ENCODE peak calls at places on chromosomes 3 and 15, in five cellular contexts. One of them, this sample, is unnamed.

GRCh38 chr15:34754674-34755418 is at the start of gene GJD2:
- DNase-seq in WTC11: peak
- DNase-seq in HT1080: no peak
- DNase-seq in foreskin fibroblast: no peak
- DNase-seq in GM04504: no peak
- DNase-seq in this sample: no peak

GRCh38 chr3:132088291-132088690 is 53.5 kb upstream of the CPNE4 start:
- DNase-seq in GM04504: no peak
- DNase-seq in WTC11: no peak
- DNase-seq in foreskin fibroblast: peak
- DNase-seq in HT1080: no peak
- DNase-seq in this sample: no peak

GRCh38 chr15:75235051-75235673 is 23.0 kb upstream of the GOLGA6C start:
- DNase-seq in WTC11: peak
- DNase-seq in GM04504: no peak
- DNase-seq in foreskin fibroblast: no peak
- DNase-seq in HT1080: no peak
- DNase-seq in this sample: no peak

GRCh38 chr3:88809993-88810392 is 297.4 kb upstream of the EPHA3 start:
- DNase-seq in GM04504: no peak
- DNase-seq in HT1080: no peak
- DNase-seq in foreskin fibroblast: no peak
- DNase-seq in WTC11: no peak
- DNase-seq in this sample: no peak

GRCh38 chr15:31402511-31403056 is 75.9 kb downstream of the KLF13 start:
- DNase-seq in foreskin fibroblast: no peak
- DNase-seq in GM04504: no peak
- DNase-seq in WTC11: no peak
- DNase-seq in HT1080: no peak
- DNase-seq in this sample: no peak

GRCh38 chr15:90049030-90049429 is 47.9 kb downstream of the ZNF710 start:
- DNase-seq in HT1080: no peak
- DNase-seq in GM04504: no peak
- DNase-seq in foreskin fibroblast: no peak
- DNase-seq in WTC11: no peak
- DNase-seq in this sample: no peak

GRCh38 chr15:31448635-31448979 is 122.0 kb downstream of the KLF13 start:
- DNase-seq in foreskin fibroblast: no peak
- DNase-seq in HT1080: no peak
- DNase-seq in GM04504: no peak
- DNase-seq in WTC11: no peak
- DNase-seq in this sample: no peak

GRCh38 chr3:113485161-113485609 is 29.8 kb downstream of the SPICE1 start:
- DNase-seq in GM04504: no peak
- DNase-seq in foreskin fibroblast: no peak
- DNase-seq in WTC11: peak
- DNase-seq in HT1080: no peak
- DNase-seq in this sample: no peak

GRCh38 chr3:11924518-11924917 is 77.8 kb upstream of the TAMM41 start:
- DNase-seq in foreskin fibroblast: no peak
- DNase-seq in GM04504: no peak
- DNase-seq in HT1080: no peak
- DNase-seq in WTC11: no peak
- DNase-seq in this sample: no peak

GRCh38 chr3:98521897-98522537 is 685 bp downstream of the CLDND1 start:
- DNase-seq in HT1080: peak
- DNase-seq in GM04504: no peak
- DNase-seq in foreskin fibroblast: peak
- DNase-seq in WTC11: peak
- DNase-seq in this sample: no peak